ENCODE peak calls at places on chromosomes 7 and 10, in nine cellular contexts. I is CD4-positive, alpha-beta T cell; V is mammary epithelial cell; Z is HCT116; U is CD8-positive, alpha-beta memory T cell; K is ovary; G is PC-9; Y is BE2C; M is suprapubic skin. A is an unnamed sample.

GRCh38 chr7:76430836-76431235 is 6.1 kb downstream of the ZP3 start:
- DNase-seq in I (no peak), V (no peak), Z (no peak), U (no peak), K (no peak), G (no peak), Y (no peak), M (peak; percentile 52), A (no peak)

GRCh38 chr10:30063098-30063497 is 3.7 kb upstream of the JCAD start:
- DNase-seq in I (no peak), V (no peak), Z (no peak), U (no peak), K (no peak), G (no peak), Y (no peak), M (no peak), A (no peak)

GRCh38 chr7:34019431-34019830 is 114.1 kb downstream of the BMPER start:
- DNase-seq in I (no peak), V (no peak), Z (no peak), U (no peak), K (no peak), G (no peak), Y (no peak), M (no peak), A (no peak)

GRCh38 chr7:114567416-114567815 is 152.8 kb downstream of the FOXP2 start:
- DNase-seq in I (no peak), V (no peak), Z (no peak), U (no peak), K (no peak), G (no peak), Y (no peak), M (no peak), A (no peak)

GRCh38 chr10:109996766-109997171 is 11.0 kb upstream of the ADD3 start:
- DNase-seq in I (no peak), V (no peak), Z (no peak), U (no peak), K (no peak), G (peak; percentile 32), Y (no peak), M (no peak), A (no peak)

GRCh38 chr10:17031656-17032630 is 97.7 kb downstream of the CUBN start:
- DNase-seq in I (no peak), V (no peak), Z (no peak), U (no peak), K (no peak), G (no peak), Y (no peak), M (no peak), A (no peak)

GRCh38 chr7:54546081-54546985 is 4.2 kb downstream of the VSTM2A start:
- DNase-seq in I (no peak), V (no peak), Z (no peak), U (no peak), K (no peak), G (no peak), Y (peak; percentile 92), M (no peak), A (no peak)

GRCh38 chr10:60495357-60495756 is 105.7 kb upstream of the ANK3 start:
- DNase-seq in I (no peak), V (peak; percentile 21), Z (no peak), U (no peak), K (no peak), G (no peak), Y (no peak), M (no peak), A (no peak)

GRCh38 chr7:131674131-131674530 is 117.7 kb upstream of the PODXL start:
- DNase-seq in I (no peak), V (no peak), Z (no peak), U (no peak), K (no peak), G (no peak), Y (no peak), M (no peak), A (no peak)

GRCh38 chr10:21449288-21449966 is 76.1 kb downstream of the SKIDA1 start:
- DNase-seq in I (no peak), V (no peak), Z (no peak), U (no peak), K (no peak), G (no peak), Y (no peak), M (no peak), A (no peak)

GRCh38 chr10:71812016-71812912 is 38.8 kb downstream of the PSAP start:
- DNase-seq in I (peak; percentile 76), V (peak; percentile 29), Z (peak; percentile 10), U (peak; percentile 61), K (peak; percentile 64), G (peak; percentile 31), Y (peak; percentile 80), M (no peak), A (peak; percentile 63)

GRCh38 chr10:26777686-26778085 is 80.2 kb downstream of the PDSS1 start:
- DNase-seq in I (no peak), V (no peak), Z (no peak), U (no peak), K (no peak), G (no peak), Y (no peak), M (no peak), A (no peak)

GRCh38 chr10:72834183-72834825 is 59.2 kb upstream of the OIT3 start:
- DNase-seq in I (peak; percentile 2), V (peak; percentile 41), Z (peak; percentile 48), U (peak; percentile 21), K (peak; percentile 30), G (peak; percentile 62), Y (peak; percentile 50), M (no peak), A (no peak)

GRCh38 chr7:100602889-100603696 is 930 bp downstream of the PCOLCE start:
- DNase-seq in I (no peak), V (no peak), Z (no peak), U (no peak), K (peak; percentile 88), G (no peak), Y (peak; percentile 97), M (peak; percentile 89), A (no peak)

GRCh38 chr7:71285614-71286013 is 153.7 kb downstream of the GALNT17 start:
- DNase-seq in I (no peak), V (no peak), Z (no peak), U (no peak), K (no peak), G (no peak), Y (no peak), M (no peak), A (no peak)

GRCh38 chr7:30835396-30835915 is 64.2 kb downstream of the MINDY4 start:
- DNase-seq in I (no peak), V (no peak), Z (no peak), U (no peak), K (no peak), G (no peak), Y (no peak), M (no peak), A (no peak)

GRCh38 chr7:142808802-142809583 is 38.2 kb downstream of the PRSS2 start:
- DNase-seq in I (peak; percentile 92), V (peak; percentile 26), Z (no peak), U (peak; percentile 91), K (no peak), G (peak; percentile 98), Y (no peak), M (peak; percentile 62), A (peak; percentile 80)

GRCh38 chr10:29151011-29151410 is 137.9 kb upstream of the LYZL1 start:
- DNase-seq in I (no peak), V (no peak), Z (no peak), U (no peak), K (no peak), G (no peak), Y (no peak), M (no peak), A (no peak)

GRCh38 chr10:21919906-21920305 is 83.6 kb downstream of the DNAJC1 start:
- DNase-seq in I (no peak), V (no peak), Z (no peak), U (no peak), K (no peak), G (no peak), Y (no peak), M (no peak), A (no peak)

GRCh38 chr7:157594306-157594705 is 257.5 kb downstream of the DNAJB6 start:
- DNase-seq in I (no peak), V (no peak), Z (no peak), U (no peak), K (no peak), G (no peak), Y (no peak), M (no peak), A (no peak)
- H3K9me3 ChIP-seq in I (no peaks in the 10 kb centered on the region), V (peaks cover 41% of the 10 kb centered on the region), Z (no peaks in the 10 kb centered on the region), U (no peaks in the 10 kb centered on the region), K (no peaks in the 10 kb centered on the region), G (no peaks in the 10 kb centered on the region), Y (no peaks in the 10 kb centered on the region), M (no peaks in the 10 kb centered on the region), A (no peaks in the 10 kb centered on the region)

DNA sequence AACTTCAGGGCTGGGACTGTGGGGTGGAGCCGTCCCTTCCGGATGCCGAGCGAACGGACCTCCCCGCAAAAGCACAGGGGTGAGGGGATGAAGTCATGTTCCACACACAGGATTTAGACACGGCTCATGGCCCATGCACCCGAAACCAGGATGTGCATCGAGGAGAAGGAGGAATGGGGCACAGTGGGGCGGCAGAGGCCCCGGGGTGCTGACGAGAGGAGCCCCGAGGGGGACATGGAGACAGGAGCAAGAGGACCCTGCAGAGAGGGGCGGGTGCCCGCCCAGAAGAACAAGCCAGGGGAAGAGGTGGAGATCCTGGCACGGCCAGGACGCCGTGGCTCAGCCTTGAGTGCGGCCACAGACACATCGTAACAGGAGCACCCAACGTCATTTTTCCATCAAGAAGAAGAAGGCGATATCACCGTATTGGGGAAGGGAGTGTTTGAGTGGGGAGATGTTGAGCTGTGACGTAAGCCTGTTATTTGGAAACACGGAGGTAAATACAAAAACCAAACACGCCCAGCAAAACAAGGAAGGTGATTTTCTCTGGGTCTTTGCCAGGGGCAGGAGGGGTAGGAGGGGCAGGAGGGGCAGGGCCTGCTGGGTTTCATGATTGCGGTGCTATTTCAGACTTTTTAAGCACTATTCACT is 25.3 kb upstream of the FOXL3 start:
- DNase-seq in I (no peak), V (no peak), Z (no peak), U (no peak), K (no peak), G (peak; percentile 67), Y (no peak), M (no peak), A (no peak)
- H3K9me3 ChIP-seq in I (no peaks in the 10 kb centered on the region), V (peaks cover 27% of the 10 kb centered on the region), Z (peaks cover 23% of the 10 kb centered on the region), U (no peaks in the 10 kb centered on the region), K (no peaks in the 10 kb centered on the region), G (peaks cover 15% of the 10 kb centered on the region), Y (peaks cover 8% of the 10 kb centered on the region), M (peaks cover 9% of the 10 kb centered on the region), A (no peaks in the 10 kb centered on the region)

GRCh38 chr10:120998782-120999285 is 147.7 kb downstream of the WDR11 start:
- DNase-seq in I (no peak), V (no peak), Z (no peak), U (no peak), K (no peak), G (no peak), Y (no peak), M (no peak), A (no peak)
- H3K9me3 ChIP-seq in I (no peaks in the 10 kb centered on the region), V (peaks cover 3% of the 10 kb centered on the region), Z (no peaks in the 10 kb centered on the region), U (no peaks in the 10 kb centered on the region), K (no peaks in the 10 kb centered on the region), G (no peaks in the 10 kb centered on the region), Y (no peaks in the 10 kb centered on the region), M (no peaks in the 10 kb centered on the region), A (no peaks in the 10 kb centered on the region)

DNA sequence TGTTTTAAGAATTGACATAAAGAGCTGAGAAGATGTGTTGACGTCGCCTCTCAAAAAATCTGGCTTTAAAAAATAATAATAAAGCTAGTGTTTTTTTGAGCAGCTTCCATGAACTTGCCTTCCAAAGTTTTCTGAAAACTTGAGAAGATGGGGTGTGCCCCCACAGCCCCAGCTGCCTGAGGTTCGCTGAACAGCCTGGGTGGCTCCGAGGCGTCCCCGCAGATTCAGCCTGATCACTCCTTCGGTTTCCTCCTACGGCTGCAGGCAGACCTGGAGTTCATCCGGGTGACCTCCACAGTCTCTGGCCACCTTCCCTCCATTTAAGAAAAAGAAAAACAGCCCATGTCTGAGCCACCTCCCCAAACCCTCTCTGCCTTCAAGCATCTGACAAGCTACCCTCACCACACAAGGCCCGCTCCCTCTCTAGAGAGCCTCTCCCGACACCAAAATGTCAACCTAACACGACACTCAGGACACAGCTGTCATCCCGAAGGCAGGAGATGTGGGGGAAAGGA is 177.8 kb downstream of the PTPRN2 start:
- DNase-seq in I (no peak), V (no peak), Z (no peak), U (no peak), K (no peak), G (no peak), Y (no peak), M (peak; percentile 32), A (no peak)
- H3K9me3 ChIP-seq in I (no peaks in the 10 kb centered on the region), V (peaks cover 42% of the 10 kb centered on the region), Z (no peaks in the 10 kb centered on the region), U (no peaks in the 10 kb centered on the region), K (no peaks in the 10 kb centered on the region), G (no peaks in the 10 kb centered on the region), Y (no peaks in the 10 kb centered on the region), M (no peaks in the 10 kb centered on the region), A (peaks cover 2% of the 10 kb centered on the region)